ENCODE peak calls at places on chromosomes 11 and 22, in four cellular contexts. F, W, C and P are unnamed samples.
A peak's percentile ranks its signal among the peaks of the same experiment; 100 is the strongest.

GRCh38 chr11:117986981-117987495 is 844 bp downstream of the IL10RA start:
- DNase-seq in F (peak; percentile 7), W (no peak), C (peak; percentile 12), P (no peak)

GRCh38 chr11:2175659-2176058 is 4.0 kb upstream of the TH start:
- DNase-seq in F (peak; percentile 27), W (peak; percentile 93), C (peak; percentile 26), P (peak; percentile 82)

GRCh38 chr11:114159802-114160588 is 100.5 kb downstream of the ZBTB16 start:
- DNase-seq in F (peak; percentile 99), W (peak; percentile 92), C (peak; percentile 98), P (peak; percentile 96)

GRCh38 chr22:35458547-35459422 is 58.8 kb downstream of the MCM5 start:
- DNase-seq in F (no peak), W (no peak), C (no peak), P (no peak)

GRCh38 chr11:58498464-58498863 is 9.4 kb downstream of the OR5B21 start:
- DNase-seq in F (no peak), W (peak; percentile 16), C (no peak), P (no peak)

GRCh38 chr11:84780689-84781293 is 846.4 kb downstream of the DLG2 start:
- DNase-seq in F (no peak), W (peak; percentile 39), C (peak; percentile 33), P (peak; percentile 28)

GRCh38 chr11:97938789-97939188 is 1082.0 kb upstream of the CNTN5 start:
- DNase-seq in F (no peak), W (no peak), C (no peak), P (no peak)

GRCh38 chr22:36461665-36462474 is 19.6 kb downstream of the TXN2 start:
- DNase-seq in F (no peak), W (peak; percentile 97), C (peak; percentile 81), P (peak; percentile 66)

GRCh38 chr22:41984006-41984405 is 14.6 kb upstream of the WBP2NL start:
- DNase-seq in F (no peak), W (no peak), C (no peak), P (no peak)

GRCh38 chr11:125724125-125724524 is 22.0 kb upstream of the PATE1 start:
- DNase-seq in F (no peak), W (peak; percentile 30), C (peak; percentile 47), P (no peak)

GRCh38 chr11:93370260-93370659 is 39.7 kb downstream of the DEUP1 start:
- DNase-seq in F (no peak), W (peak; percentile 50), C (peak; percentile 11), P (no peak)

GRCh38 chr11:57626895-57627294 is 22.8 kb downstream of the YPEL4 start:
- DNase-seq in F (no peak), W (no peak), C (no peak), P (no peak)

GRCh38 chr11:113372317-113372716 is 15.3 kb upstream of the ANKK1 start:
- DNase-seq in F (no peak), W (no peak), C (no peak), P (no peak)

GRCh38 chr11:11524436-11525038 is 97.3 kb downstream of the GALNT18 start:
- DNase-seq in F (no peak), W (no peak), C (no peak), P (no peak)

GRCh38 chr11:61907282-61907681 is 10.1 kb downstream of the RAB3IL1 start:
- DNase-seq in F (no peak), W (no peak), C (no peak), P (no peak)

GRCh38 chr11:126339073-126339865 is 16.2 kb upstream of the ST3GAL4 start:
- DNase-seq in F (no peak), W (peak; percentile 36), C (no peak), P (no peak)

GRCh38 chr11:450809-451451 is 851 bp downstream of the PTDSS2 start:
- DNase-seq in F (peak; percentile 62), W (peak; percentile 63), C (peak; percentile 79), P (peak; percentile 31)

GRCh38 chr11:111922803-111923202 is 4.1 kb downstream of the C11orf52 start:
- DNase-seq in F (peak; percentile 80), W (peak; percentile 78), C (peak; percentile 89), P (peak; percentile 73)

GRCh38 chr11:6353367-6353987 is 33.2 kb upstream of the CAVIN3 start:
- DNase-seq in F (peak; percentile 18), W (peak; percentile 23), C (peak; percentile 28), P (peak; percentile 19)

GRCh38 chr11:35579557-35580396 is 38.5 kb upstream of the FJX1 start:
- DNase-seq in F (peak; percentile 93), W (peak; percentile 87), C (peak; percentile 97), P (peak; percentile 70)

GRCh38 chr11:69569306-69570200 is 71.4 kb upstream of the CCND1 start:
- DNase-seq in F (no peak), W (no peak), C (no peak), P (no peak)

GRCh38 chr22:24225951-24226350 is 18.9 kb downstream of the GGT5 start:
- DNase-seq in F (no peak), W (no peak), C (no peak), P (no peak)

GRCh38 chr11:65500262-65501004 is 1.6 kb downstream of the MALAT1 start:
- DNase-seq in F (peak; percentile 31), W (peak; percentile 41), C (peak; percentile 46), P (no peak)

GRCh38 chr11:6799402-6799801 is at the start of gene OR6A2:
- DNase-seq in F (peak; percentile 13), W (no peak), C (peak; percentile 58), P (no peak)

GRCh38 chr22:17135153-17135760 is 14.1 kb upstream of the TMEM121B start:
- DNase-seq in F (no peak), W (no peak), C (no peak), P (no peak)

GRCh38 chr11:69974528-69974927 is 103.6 kb upstream of the ANO1 start:
- DNase-seq in F (no peak), W (no peak), C (no peak), P (no peak)

GRCh38 chr11:69819109-69819490 is at the start of gene FGF3:
- DNase-seq in F (no peak), W (no peak), C (no peak), P (no peak)

GRCh38 chr11:72577271-72577681 is 96.9 kb downstream of the PDE2A start:
- DNase-seq in F (no peak), W (no peak), C (no peak), P (no peak)